ENCODE peak calls at places on chromosomes 11 and 22, in six cellular contexts. D, G, E, P, F and V are unnamed samples.

GRCh38 chr11:123640677-123641494 is 13.5 kb downstream of the SCN3B start:
- DNase-seq in G (peak), D (no peak), E (no peak), F (no peak), P (no peak), V (no peak)

GRCh38 chr11:108967571-108967970 is 302.7 kb downstream of the DDX10 start:
- DNase-seq in F (no peak), E (no peak), P (no peak), G (no peak), D (no peak), V (no peak)

GRCh38 chr11:120710354-120711187 is 199.0 kb downstream of the GRIK4 start:
- DNase-seq in P (no peak), E (no peak), D (no peak), G (no peak), F (peak), V (peak)

GRCh38 chr11:73313652-73314051 is 5.6 kb downstream of the ARHGEF17 start:
- DNase-seq in F (no peak), E (no peak), G (no peak), P (peak), D (no peak), V (no peak)

GRCh38 chr22:37222440-37222971 is 10.2 kb upstream of the SSTR3 start:
- DNase-seq in G (peak), F (no peak), E (no peak), D (no peak), P (no peak), V (no peak)

GRCh38 chr22:27752771-27753170 is 48.8 kb downstream of the MN1 start:
- DNase-seq in E (no peak), P (no peak), G (no peak), D (no peak), F (peak), V (no peak)

GRCh38 chr22:30637701-30638114 is 2.1 kb downstream of the SLC35E4 start:
- DNase-seq in E (no peak), G (no peak), F (no peak), P (no peak), D (no peak), V (no peak)

GRCh38 chr11:123211981-123212380 is 16.9 kb upstream of the CLMP start:
- DNase-seq in E (no peak), P (no peak), G (no peak), D (no peak), F (no peak), V (no peak)

GRCh38 chr11:72519220-72519881 is 85.0 kb upstream of the CLPB start:
- DNase-seq in E (no peak), P (no peak), D (no peak), G (peak), F (no peak), V (no peak)

GRCh38 chr11:34916810-34917780 is 677 bp downstream of the PDHX start:
- DNase-seq in E (no peak), G (no peak), P (no peak), F (no peak), D (no peak), V (peak)

GRCh38 chr11:94803491-94803890 is 35.3 kb downstream of the AMOTL1 start:
- DNase-seq in F (no peak), D (no peak), G (no peak), E (no peak), P (no peak), V (no peak)

GRCh38 chr11:76861490-76861953 is 804 bp downstream of the ACER3 start:
- DNase-seq in G (no peak), P (no peak), D (no peak), E (no peak), F (no peak), V (no peak)

GRCh38 chr22:43345761-43346261 is 2.6 kb upstream of the SCUBE1 start:
- DNase-seq in F (no peak), P (no peak), G (no peak), E (peak), D (no peak), V (no peak)

GRCh38 chr11:1341928-1342524 is 32.6 kb upstream of the TOLLIP start:
- DNase-seq in D (no peak), F (no peak), G (no peak), E (no peak), P (no peak), V (no peak)

GRCh38 chr11:14235701-14236100 is 123.3 kb downstream of the RRAS2 start:
- DNase-seq in E (no peak), D (no peak), G (no peak), P (no peak), F (no peak), V (no peak)

GRCh38 chr22:31951201-31952093 is 7.1 kb downstream of the YWHAH start:
- DNase-seq in E (peak), F (no peak), D (no peak), G (no peak), P (no peak), V (no peak)

GRCh38 chr22:19174106-19175025 is 4.2 kb downstream of the SLC25A1 start:
- DNase-seq in P (peak), D (no peak), E (no peak), F (peak), G (no peak), V (no peak)

GRCh38 chr11:46336781-46337180 is 10.5 kb upstream of the DGKZ start:
- DNase-seq in D (no peak), G (peak), E (no peak), F (no peak), P (peak), V (no peak)

GRCh38 chr22:24067587-24068376 is 56.7 kb downstream of the CABIN1 start:
- DNase-seq in E (peak), G (no peak), D (no peak), F (no peak), P (no peak), V (no peak)

GRCh38 chr11:76602431-76602861 is 68.1 kb downstream of the LRRC32 start:
- DNase-seq in D (no peak), F (no peak), E (peak), P (peak), G (no peak), V (no peak)

GRCh38 chr11:35404397-35404775 is 15.0 kb downstream of the SLC1A2 start:
- DNase-seq in F (no peak), D (no peak), P (no peak), G (no peak), E (no peak), V (no peak)

GRCh38 chr11:57318178-57318577 is 6.6 kb downstream of the TNKS1BP1 start:
- DNase-seq in D (no peak), E (no peak), G (no peak), F (no peak), P (no peak), V (no peak)

GRCh38 chr22:36334081-36334831 is 53.5 kb downstream of the MYH9 start:
- DNase-seq in G (no peak), F (no peak), E (no peak), D (no peak), P (peak), V (no peak)

GRCh38 chr22:20191000-20191515 is 40.2 kb upstream of the CCDC188 start:
- DNase-seq in G (no peak), P (no peak), D (no peak), F (no peak), E (no peak), V (no peak)

GRCh38 chr11:41031571-41032060 is 427.8 kb downstream of the LRRC4C start:
- DNase-seq in G (no peak), D (no peak), P (no peak), F (no peak), E (no peak), V (no peak)

GRCh38 chr22:37777122-37777687 is 30.5 kb upstream of the GCAT start:
- DNase-seq in G (no peak), F (peak), D (no peak), P (no peak), E (no peak), V (no peak)